ENCODE peak calls at places on chromosomes 2 and 18, in six cellular contexts. One of them, this sample, is unnamed.

GRCh38 chr2:73112026-73112912 is 479 bp downstream of the RAB11FIP5 start:
- DNase-seq in IMR-90: peak
- DNase-seq in ovary: peak
- DNase-seq in testis: peak
- DNase-seq in Peyer's patch: peak
- DNase-seq in endothelial cell of umbilical vein: peak
- DNase-seq in this sample: peak

GRCh38 chr2:75200140-75200985 is 1.0 kb upstream of the TACR1 start:
- DNase-seq in ovary: peak
- DNase-seq in Peyer's patch: no peak
- DNase-seq in testis: peak
- DNase-seq in endothelial cell of umbilical vein: peak
- DNase-seq in IMR-90: peak
- DNase-seq in this sample: peak

GRCh38 chr18:7548226-7548625 is 18.9 kb upstream of the PTPRM start:
- DNase-seq in Peyer's patch: no peak
- DNase-seq in IMR-90: no peak
- DNase-seq in testis: no peak
- DNase-seq in endothelial cell of umbilical vein: no peak
- DNase-seq in ovary: no peak
- DNase-seq in this sample: no peak

GRCh38 chr2:191951832-191952231 is 104.9 kb upstream of the CAVIN2 start:
- DNase-seq in testis: no peak
- DNase-seq in Peyer's patch: no peak
- DNase-seq in IMR-90: no peak
- DNase-seq in endothelial cell of umbilical vein: no peak
- DNase-seq in ovary: no peak
- DNase-seq in this sample: no peak

GRCh38 chr2:241833101-241833937 is 24.3 kb downstream of the NEU4 start:
- DNase-seq in Peyer's patch: no peak
- DNase-seq in testis: peak
- DNase-seq in endothelial cell of umbilical vein: peak
- DNase-seq in ovary: no peak
- DNase-seq in IMR-90: peak
- DNase-seq in this sample: no peak

GRCh38 chr18:35047697-35048292 is 6.6 kb downstream of the MAPRE2 start:
- DNase-seq in Peyer's patch: no peak
- DNase-seq in ovary: no peak
- DNase-seq in endothelial cell of umbilical vein: no peak
- DNase-seq in testis: no peak
- DNase-seq in IMR-90: no peak
- DNase-seq in this sample: no peak

GRCh38 chr2:215269397-215270117 is 42.3 kb upstream of the ATIC start:
- DNase-seq in Peyer's patch: peak
- DNase-seq in testis: peak
- DNase-seq in ovary: peak
- DNase-seq in endothelial cell of umbilical vein: peak
- DNase-seq in IMR-90: peak
- DNase-seq in this sample: peak

GRCh38 chr18:42086288-42086687 is 131.3 kb downstream of the PIK3C3 start:
- DNase-seq in Peyer's patch: no peak
- DNase-seq in testis: no peak
- DNase-seq in endothelial cell of umbilical vein: peak
- DNase-seq in IMR-90: peak
- DNase-seq in ovary: no peak
- DNase-seq in this sample: no peak

GRCh38 chr2:18704224-18704623 is 114.9 kb upstream of the NT5C1B start:
- DNase-seq in IMR-90: no peak
- DNase-seq in Peyer's patch: no peak
- DNase-seq in testis: no peak
- DNase-seq in endothelial cell of umbilical vein: no peak
- DNase-seq in ovary: no peak
- DNase-seq in this sample: no peak

GRCh38 chr2:167492486-167492885 is 604.2 kb downstream of the XIRP2 start:
- DNase-seq in IMR-90: peak
- DNase-seq in testis: no peak
- DNase-seq in endothelial cell of umbilical vein: no peak
- DNase-seq in Peyer's patch: no peak
- DNase-seq in ovary: no peak
- DNase-seq in this sample: no peak

GRCh38 chr2:64814007-64814406 is 160.3 kb upstream of the SERTAD2 start:
- DNase-seq in IMR-90: no peak
- DNase-seq in Peyer's patch: no peak
- DNase-seq in testis: no peak
- DNase-seq in ovary: no peak
- DNase-seq in endothelial cell of umbilical vein: no peak
- DNase-seq in this sample: no peak

GRCh38 chr2:111715987-111716900 is 167.7 kb downstream of the ANAPC1 start:
- DNase-seq in ovary: no peak
- DNase-seq in IMR-90: no peak
- DNase-seq in Peyer's patch: no peak
- DNase-seq in endothelial cell of umbilical vein: no peak
- DNase-seq in testis: no peak
- DNase-seq in this sample: no peak

GRCh38 chr18:61865466-61866165 is 27.2 kb downstream of the RNF152 start:
- DNase-seq in endothelial cell of umbilical vein: no peak
- DNase-seq in IMR-90: peak
- DNase-seq in ovary: no peak
- DNase-seq in Peyer's patch: no peak
- DNase-seq in testis: no peak
- DNase-seq in this sample: no peak

GRCh38 chr2:207202645-207203044 is 36.9 kb upstream of the KLF7 start:
- DNase-seq in Peyer's patch: no peak
- DNase-seq in ovary: no peak
- DNase-seq in IMR-90: peak
- DNase-seq in testis: no peak
- DNase-seq in endothelial cell of umbilical vein: peak
- DNase-seq in this sample: peak

GRCh38 chr2:170997893-170998477 is 68.9 kb downstream of the GORASP2 start:
- DNase-seq in endothelial cell of umbilical vein: no peak
- DNase-seq in ovary: no peak
- DNase-seq in IMR-90: no peak
- DNase-seq in testis: no peak
- DNase-seq in Peyer's patch: no peak
- DNase-seq in this sample: peak

GRCh38 chr2:72583376-72583775 is 242.5 kb downstream of the EXOC6B start:
- DNase-seq in IMR-90: no peak
- DNase-seq in ovary: no peak
- DNase-seq in endothelial cell of umbilical vein: no peak
- DNase-seq in Peyer's patch: no peak
- DNase-seq in testis: no peak
- DNase-seq in this sample: no peak

GRCh38 chr2:43171789-43172188 is 54.6 kb downstream of the ZFP36L2 start:
- DNase-seq in Peyer's patch: no peak
- DNase-seq in endothelial cell of umbilical vein: peak
- DNase-seq in IMR-90: peak
- DNase-seq in testis: peak
- DNase-seq in ovary: peak
- DNase-seq in this sample: peak

GRCh38 chr2:239294571-239295054 is 106.2 kb downstream of the HDAC4 start:
- DNase-seq in testis: peak
- DNase-seq in ovary: peak
- DNase-seq in endothelial cell of umbilical vein: no peak
- DNase-seq in Peyer's patch: peak
- DNase-seq in IMR-90: no peak
- DNase-seq in this sample: peak

GRCh38 chr2:233813236-233814062 is 35.3 kb downstream of the MROH2A start:
- DNase-seq in IMR-90: no peak
- DNase-seq in ovary: no peak
- DNase-seq in Peyer's patch: peak
- DNase-seq in testis: no peak
- DNase-seq in endothelial cell of umbilical vein: no peak
- DNase-seq in this sample: no peak

GRCh38 chr2:9692392-9693137 is 61.8 kb upstream of the YWHAQ start:
- DNase-seq in testis: no peak
- DNase-seq in IMR-90: no peak
- DNase-seq in Peyer's patch: no peak
- DNase-seq in ovary: no peak
- DNase-seq in endothelial cell of umbilical vein: no peak
- DNase-seq in this sample: no peak

GRCh38 chr2:209334188-209335017 is 89.4 kb upstream of the MAP2 start:
- DNase-seq in Peyer's patch: no peak
- DNase-seq in IMR-90: peak
- DNase-seq in endothelial cell of umbilical vein: peak
- DNase-seq in ovary: peak
- DNase-seq in testis: peak
- DNase-seq in this sample: peak

GRCh38 chr18:11654736-11655604 is 34.1 kb upstream of the GNAL start:
- DNase-seq in endothelial cell of umbilical vein: peak
- DNase-seq in IMR-90: peak
- DNase-seq in ovary: peak
- DNase-seq in Peyer's patch: peak
- DNase-seq in testis: peak
- DNase-seq in this sample: peak

GRCh38 chr2:165743442-165743841 is 50.6 kb downstream of the GALNT3 start:
- DNase-seq in ovary: no peak
- DNase-seq in Peyer's patch: no peak
- DNase-seq in endothelial cell of umbilical vein: no peak
- DNase-seq in testis: no peak
- DNase-seq in IMR-90: no peak
- DNase-seq in this sample: no peak

GRCh38 chr2:231708050-231708772 is at the start of gene PTMA:
- DNase-seq in ovary: peak
- DNase-seq in endothelial cell of umbilical vein: peak
- DNase-seq in Peyer's patch: peak
- DNase-seq in testis: peak
- DNase-seq in IMR-90: peak
- DNase-seq in this sample: peak

GRCh38 chr2:231708773-231709635 is 679 bp downstream of the PTMA start:
- DNase-seq in Peyer's patch: peak
- DNase-seq in ovary: peak
- DNase-seq in IMR-90: peak
- DNase-seq in testis: peak
- DNase-seq in endothelial cell of umbilical vein: peak
- DNase-seq in this sample: peak

GRCh38 chr2:231707625-231708049 is 688 bp upstream of the PTMA start:
- DNase-seq in testis: no peak
- DNase-seq in Peyer's patch: no peak
- DNase-seq in ovary: peak
- DNase-seq in endothelial cell of umbilical vein: peak
- DNase-seq in IMR-90: no peak
- DNase-seq in this sample: peak

GRCh38 chr2:231709636-231709980 is 1.3 kb downstream of the PTMA start:
- DNase-seq in endothelial cell of umbilical vein: peak
- DNase-seq in ovary: peak
- DNase-seq in Peyer's patch: no peak
- DNase-seq in testis: peak
- DNase-seq in IMR-90: no peak
- DNase-seq in this sample: peak

DNA sequence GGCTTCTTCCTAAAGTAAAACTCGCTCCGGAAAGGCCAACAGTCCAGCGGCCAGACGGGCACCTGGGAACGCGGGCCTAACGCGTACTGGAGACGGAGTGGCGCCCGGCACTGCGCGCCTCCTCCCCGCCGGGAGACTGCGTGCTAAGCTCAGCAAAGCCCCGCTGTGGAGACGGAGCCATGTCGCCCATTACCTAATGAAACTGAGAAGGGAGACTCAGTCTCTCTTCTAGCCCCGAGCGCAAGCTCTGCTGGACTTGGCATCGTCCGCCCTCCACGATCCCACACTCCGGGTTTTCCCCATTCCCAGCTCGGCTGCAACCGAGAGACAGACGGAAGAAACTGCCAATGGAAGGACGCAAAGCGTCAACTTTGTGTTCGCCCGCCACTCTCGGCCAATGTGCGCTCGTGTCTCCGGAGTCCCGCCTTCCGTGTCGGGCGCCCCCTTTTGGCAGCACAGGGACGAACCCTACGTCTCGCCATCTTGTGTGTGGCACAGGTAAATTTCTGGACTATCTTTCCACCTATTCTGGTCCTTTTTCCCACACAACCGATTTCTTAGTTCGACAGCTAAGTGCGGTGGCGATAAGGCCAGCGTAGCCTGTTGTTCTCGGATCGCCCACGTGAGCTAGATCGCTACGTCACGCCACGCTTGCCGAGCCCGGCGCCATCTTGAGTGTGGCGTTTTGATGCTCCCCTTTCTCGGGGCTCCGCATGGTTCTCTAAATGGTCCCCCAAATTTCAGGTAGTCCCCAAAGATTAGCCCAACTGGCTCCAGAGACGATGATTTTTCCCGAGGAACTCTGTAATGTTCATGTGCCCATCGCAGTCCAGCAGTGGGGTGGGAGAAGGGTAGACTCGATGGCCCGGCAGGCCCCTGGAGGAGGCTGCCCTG is 1.3 kb upstream of the PTMA start:
- DNase-seq in IMR-90: peak
- DNase-seq in endothelial cell of umbilical vein: peak
- DNase-seq in Peyer's patch: peak
- DNase-seq in ovary: peak
- DNase-seq in testis: peak
- DNase-seq in this sample: peak
- TF ChIP-seq POLR2A in IMR-90: no peak
- TF ChIP-seq POLR2A in endothelial cell of umbilical vein: peak
- TF ChIP-seq POLR2A in Peyer's patch: peak
- TF ChIP-seq POLR2A in ovary: peak
- TF ChIP-seq POLR2A in testis: peak
- TF ChIP-seq POLR2A in this sample: peak

GRCh38 chr2:31812051-31812798 is 198.6 kb downstream of the MEMO1 start:
- DNase-seq in Peyer's patch: no peak
- DNase-seq in ovary: no peak
- DNase-seq in testis: no peak
- DNase-seq in IMR-90: peak
- DNase-seq in endothelial cell of umbilical vein: no peak
- DNase-seq in this sample: peak
- TF ChIP-seq POLR2A in Peyer's patch: no peak
- TF ChIP-seq POLR2A in ovary: no peak
- TF ChIP-seq POLR2A in testis: no peak
- TF ChIP-seq POLR2A in IMR-90: no peak
- TF ChIP-seq POLR2A in endothelial cell of umbilical vein: no peak
- TF ChIP-seq POLR2A in this sample: no peak

GRCh38 chr2:101961287-101962242 is 30.2 kb upstream of the IL1R2 start:
- DNase-seq in Peyer's patch: no peak
- DNase-seq in testis: peak
- DNase-seq in endothelial cell of umbilical vein: no peak
- DNase-seq in IMR-90: peak
- DNase-seq in ovary: peak
- DNase-seq in this sample: no peak
- TF ChIP-seq POLR2A in Peyer's patch: no peak
- TF ChIP-seq POLR2A in testis: no peak
- TF ChIP-seq POLR2A in endothelial cell of umbilical vein: no peak
- TF ChIP-seq POLR2A in IMR-90: no peak
- TF ChIP-seq POLR2A in ovary: no peak
- TF ChIP-seq POLR2A in this sample: no peak

GRCh38 chr2:84965827-84966226 is 5.1 kb upstream of the KCMF1 start:
- DNase-seq in IMR-90: no peak
- DNase-seq in ovary: no peak
- DNase-seq in endothelial cell of umbilical vein: no peak
- DNase-seq in Peyer's patch: no peak
- DNase-seq in testis: no peak
- DNase-seq in this sample: no peak

GRCh38 chr2:84965192-84965516 is 5.8 kb upstream of the KCMF1 start:
- DNase-seq in ovary: no peak
- DNase-seq in endothelial cell of umbilical vein: no peak
- DNase-seq in IMR-90: no peak
- DNase-seq in testis: no peak
- DNase-seq in Peyer's patch: no peak
- DNase-seq in this sample: peak

GRCh38 chr2:84963323-84963691 is 7.7 kb upstream of the KCMF1 start:
- DNase-seq in testis: no peak
- DNase-seq in IMR-90: no peak
- DNase-seq in Peyer's patch: no peak
- DNase-seq in endothelial cell of umbilical vein: no peak
- DNase-seq in ovary: no peak
- DNase-seq in this sample: no peak

GRCh38 chr2:84963692-84964405 is 7.1 kb upstream of the KCMF1 start:
- DNase-seq in endothelial cell of umbilical vein: no peak
- DNase-seq in IMR-90: peak
- DNase-seq in Peyer's patch: no peak
- DNase-seq in ovary: no peak
- DNase-seq in testis: no peak
- DNase-seq in this sample: no peak

GRCh38 chr2:84964406-84965191 is 6.4 kb upstream of the KCMF1 start:
- DNase-seq in ovary: no peak
- DNase-seq in testis: no peak
- DNase-seq in endothelial cell of umbilical vein: no peak
- DNase-seq in IMR-90: no peak
- DNase-seq in Peyer's patch: no peak
- DNase-seq in this sample: no peak
- TF ChIP-seq POLR2A in ovary: no peak
- TF ChIP-seq POLR2A in testis: no peak
- TF ChIP-seq POLR2A in endothelial cell of umbilical vein: no peak
- TF ChIP-seq POLR2A in IMR-90: no peak
- TF ChIP-seq POLR2A in Peyer's patch: no peak
- TF ChIP-seq POLR2A in this sample: no peak